ENCODE peak calls at places on chromosomes 3 and 15, in five cellular contexts. W, O, H, P and K are unnamed samples.

GRCh38 chr15:78681306-78682012 is 40.4 kb upstream of the CHRNB4 start:
- DNase-seq in O (no peak), H (no peak), P (no peak), W (no peak), K (no peak)

GRCh38 chr15:34620814-34621213 is 37.4 kb upstream of the GOLGA8B start:
- DNase-seq in O (no peak), P (no peak), W (no peak), H (no peak), K (no peak)

GRCh38 chr3:112785321-112786001 is 61.2 kb downstream of the CD200R1L start:
- DNase-seq in P (no peak), W (no peak), O (no peak), H (no peak), K (no peak)

GRCh38 chr3:44184319-44184953 is 57.2 kb upstream of the TOPAZ1 start:
- DNase-seq in P (no peak), H (no peak), W (no peak), O (peak; percentile 8), K (no peak)

GRCh38 chr3:143806043-143806442 is 42.2 kb downstream of the SLC9A9 start:
- DNase-seq in O (no peak), W (no peak), P (no peak), H (no peak), K (no peak)

GRCh38 chr3:27449530-27450150 is 34.5 kb downstream of the SLC4A7 start:
- DNase-seq in W (no peak), O (no peak), P (no peak), H (no peak), K (no peak)

GRCh38 chr3:133857767-133858166 is 37.9 kb downstream of the RAB6B start:
- DNase-seq in H (no peak), O (no peak), W (no peak), P (no peak), K (no peak)

GRCh38 chr3:148957586-148957985 is 33.8 kb upstream of the GYG1 start:
- DNase-seq in H (no peak), P (peak; percentile 9), O (peak; percentile 42), W (no peak), K (peak; percentile 43)

GRCh38 chr3:36868614-36869436 is 76.0 kb downstream of the TRANK1 start:
- DNase-seq in O (peak; percentile 67), P (peak; percentile 82), H (peak; percentile 28), W (peak; percentile 72), K (peak; percentile 81)

GRCh38 chr3:58491506-58492384 is at the start of gene KCTD6:
- DNase-seq in W (peak; percentile 98), O (peak; percentile 88), H (peak; percentile 81), P (peak; percentile 98), K (peak; percentile 96)
- TF ChIP-seq CTCF in W (peak; percentile 81), O (peak; percentile 79), H (peak; percentile 11), P (peak; percentile 42), K (peak; percentile 56)

GRCh38 chr3:146195605-146196004 is 34.6 kb upstream of the PLOD2 start:
- DNase-seq in P (no peak), O (no peak), W (no peak), H (no peak), K (no peak)
- H3K4me3 ChIP-seq in P (no peak overlapping the region), O (no peak overlapping the region), W (no peak overlapping the region), H (no peak overlapping the region), K (no peak overlapping the region)

DNA sequence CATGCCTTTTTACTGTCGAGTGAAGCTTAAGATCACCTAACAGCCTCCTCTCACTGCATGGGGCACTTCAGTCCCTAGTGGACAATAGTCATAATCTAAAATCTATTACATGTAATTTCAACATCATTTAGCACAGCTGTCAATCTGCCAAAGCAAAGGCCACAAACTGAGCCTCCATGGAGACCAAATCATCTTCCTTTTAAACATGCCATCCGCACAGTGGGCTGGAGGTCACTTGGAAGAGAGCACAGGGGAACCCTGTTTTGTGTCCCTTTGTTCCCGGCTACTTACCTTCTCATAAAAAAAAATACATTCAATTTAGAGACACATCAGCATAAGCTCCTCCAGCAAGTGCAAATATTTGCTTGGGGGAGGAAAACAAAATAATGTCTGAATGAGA is 167.3 kb downstream of the SQOR start:
- DNase-seq in H (no peak), O (no peak), P (no peak), W (no peak), K (no peak)
- TF ChIP-seq CTCF in H (no peak), O (no peak), P (no peak), W (no peak), K (no peak)

GRCh38 chr3:2090512-2090911 is 8.2 kb upstream of the CNTN4 start:
- DNase-seq in P (no peak), O (no peak), H (no peak), W (peak; percentile 5), K (no peak)

GRCh38 chr3:2094941-2095340 is 3.7 kb upstream of the CNTN4 start:
- DNase-seq in W (no peak), P (no peak), O (no peak), H (no peak), K (no peak)

GRCh38 chr3:2092758-2093157 is 5.9 kb upstream of the CNTN4 start:
- DNase-seq in H (no peak), O (no peak), W (no peak), P (no peak), K (no peak)

GRCh38 chr3:2090095-2090494 is 8.6 kb upstream of the CNTN4 start:
- DNase-seq in O (no peak), W (no peak), H (no peak), P (no peak), K (no peak)
- H3K4me3 ChIP-seq in O (no peak overlapping the region), W (no peak overlapping the region), H (no peak overlapping the region), P (no peak overlapping the region), K (no peak overlapping the region)

DNA sequence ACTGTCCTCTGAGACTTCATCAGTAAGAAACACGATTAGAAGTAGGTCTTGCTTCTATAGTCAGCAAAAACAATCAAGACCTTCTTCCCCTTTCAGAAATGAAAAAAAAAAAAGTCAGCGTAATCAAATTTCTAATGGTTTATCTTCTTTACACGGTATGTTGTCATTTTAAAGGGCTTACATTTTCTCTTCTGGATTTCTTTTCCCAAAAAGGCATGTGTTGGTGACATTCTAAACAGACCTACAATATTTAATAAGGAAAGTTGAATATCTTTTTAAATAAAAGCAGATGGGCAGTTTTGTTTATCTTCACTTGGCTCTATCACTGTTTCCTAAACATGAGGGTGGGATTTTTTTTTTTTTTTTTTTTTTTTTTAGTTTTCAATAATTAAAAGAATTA is 197.3 kb upstream of the ADAMTS9 start:
- DNase-seq in O (no peak), P (no peak), H (no peak), W (no peak), K (no peak)
- TF ChIP-seq CTCF in O (no peak), P (no peak), H (no peak), W (no peak), K (no peak)

GRCh38 chr15:71804226-71804625 is 6.1 kb upstream of the NR2E3 start:
- DNase-seq in W (no peak), P (no peak), O (no peak), H (no peak), K (no peak)
- H3K4me3 ChIP-seq in W (no peak overlapping the region), P (no peak overlapping the region), O (no peak overlapping the region), H (no peak overlapping the region), K (no peak overlapping the region)

GRCh38 chr3:109532257-109533216 is 195.2 kb upstream of the DPPA4 start:
- DNase-seq in H (peak; percentile 70), P (peak; percentile 11), W (peak; percentile 74), O (peak; percentile 80), K (peak; percentile 84)
- TF ChIP-seq CTCF in H (peak; percentile 57), P (peak; percentile 25), W (peak; percentile 65), O (peak; percentile 80), K (peak; percentile 57)

GRCh38 chr15:69160976-69161877 is 792 bp downstream of the GLCE start:
- DNase-seq in O (peak; percentile 30), W (peak; percentile 65), P (peak; percentile 67), H (no peak), K (peak; percentile 44)
- H3K4me3 ChIP-seq in O (peak overlapping the region; percentile 91), W (peak overlapping the region; percentile 87), P (peak overlapping the region; percentile 68), H (peak overlapping the region; percentile 86), K (peak overlapping the region; percentile 84)

GRCh38 chr3:33373082-33373437 is 67.1 kb downstream of the UBP1 start:
- DNase-seq in W (no peak), O (no peak), P (no peak), H (no peak), K (no peak)

GRCh38 chr3:33377931-33378330 is 62.3 kb downstream of the UBP1 start:
- DNase-seq in P (peak; percentile 85), W (no peak), H (peak; percentile 53), O (no peak), K (peak; percentile 51)

GRCh38 chr3:33380653-33381052 is 59.6 kb downstream of the UBP1 start:
- DNase-seq in O (no peak), W (no peak), H (no peak), P (no peak), K (no peak)

GRCh38 chr3:33372218-33373081 is 67.8 kb downstream of the UBP1 start:
- DNase-seq in O (peak; percentile 41), H (peak; percentile 74), W (peak; percentile 63), P (peak; percentile 76), K (peak; percentile 73)

GRCh38 chr3:33377489-33377888 is 62.7 kb downstream of the UBP1 start:
- DNase-seq in H (no peak), P (no peak), W (no peak), O (no peak), K (no peak)
- TF ChIP-seq CTCF in H (no peak), P (no peak), W (no peak), O (no peak), K (peak; percentile 16)